ENCODE peak calls at places on chromosomes 16 and 17, in seven cellular contexts. J is testis, F is body of pancreas, N is A549, I is transverse colon, M is right lobe of liver, D is ovary. E is an unnamed sample.
A peak's percentile ranks its signal among the peaks of the same experiment; 100 is the strongest.

GRCh38 chr17:43171761-43172487 is 910 bp downstream of the NBR1 start:
- DNase-seq in J (peak; percentile 57), F (peak; percentile 23), N (peak; percentile 61), I (peak; percentile 49), M (no peak), D (peak; percentile 68), E (no peak)

GRCh38 chr17:8459109-8459508 is 23.4 kb downstream of the NDEL1 start:
- DNase-seq in J (no peak), F (no peak), N (no peak), I (no peak), M (no peak), D (no peak), E (no peak)

GRCh38 chr16:349211-349610 is 3.3 kb downstream of the AXIN1 start:
- DNase-seq in J (no peak), F (no peak), N (no peak), I (no peak), M (no peak), D (no peak), E (no peak)

GRCh38 chr17:40038882-40039513 is 15.2 kb downstream of the MED24 start:
- DNase-seq in J (peak; percentile 73), F (peak; percentile 73), N (peak; percentile 56), I (peak; percentile 68), M (peak; percentile 59), D (peak; percentile 88), E (peak; percentile 63)

GRCh38 chr16:84789431-84789830 is 30.4 kb upstream of the CRISPLD2 start:
- DNase-seq in J (no peak), F (no peak), N (no peak), I (no peak), M (peak; percentile 37), D (no peak), E (no peak)

GRCh38 chr16:973366-973765 is 2.6 kb upstream of the LMF1 start:
- DNase-seq in J (no peak), F (no peak), N (no peak), I (no peak), M (no peak), D (no peak), E (no peak)

GRCh38 chr16:79672524-79672923 is 72.0 kb upstream of the MAF start:
- DNase-seq in J (no peak), F (no peak), N (no peak), I (no peak), M (no peak), D (no peak), E (no peak)

GRCh38 chr17:18859256-18859655 is 1.3 kb downstream of the PRPSAP2 start:
- DNase-seq in J (no peak), F (no peak), N (no peak), I (no peak), M (no peak), D (no peak), E (no peak)

GRCh38 chr16:4386951-4387565 is 15.4 kb downstream of the VASN start:
- DNase-seq in J (no peak), F (no peak), N (no peak), I (no peak), M (no peak), D (no peak), E (no peak)

GRCh38 chr17:80356231-80356856 is 58.6 kb upstream of the ENDOV start:
- DNase-seq in J (no peak), F (no peak), N (no peak), I (no peak), M (no peak), D (no peak), E (no peak)

GRCh38 chr17:55303701-55304145 is 39.0 kb downstream of the HLF start:
- DNase-seq in J (no peak), F (no peak), N (no peak), I (no peak), M (no peak), D (no peak), E (no peak)

GRCh38 chr17:4555863-4556646 is 871 bp upstream of the MYBBP1A start:
- DNase-seq in J (no peak), F (no peak), N (no peak), I (no peak), M (no peak), D (peak; percentile 21), E (no peak)

GRCh38 chr17:75878174-75878998 is at the start of gene TRIM47:
- DNase-seq in J (peak; percentile 74), F (peak; percentile 56), N (peak; percentile 75), I (peak; percentile 78), M (peak; percentile 79), D (peak; percentile 79), E (peak; percentile 68)

DNA sequence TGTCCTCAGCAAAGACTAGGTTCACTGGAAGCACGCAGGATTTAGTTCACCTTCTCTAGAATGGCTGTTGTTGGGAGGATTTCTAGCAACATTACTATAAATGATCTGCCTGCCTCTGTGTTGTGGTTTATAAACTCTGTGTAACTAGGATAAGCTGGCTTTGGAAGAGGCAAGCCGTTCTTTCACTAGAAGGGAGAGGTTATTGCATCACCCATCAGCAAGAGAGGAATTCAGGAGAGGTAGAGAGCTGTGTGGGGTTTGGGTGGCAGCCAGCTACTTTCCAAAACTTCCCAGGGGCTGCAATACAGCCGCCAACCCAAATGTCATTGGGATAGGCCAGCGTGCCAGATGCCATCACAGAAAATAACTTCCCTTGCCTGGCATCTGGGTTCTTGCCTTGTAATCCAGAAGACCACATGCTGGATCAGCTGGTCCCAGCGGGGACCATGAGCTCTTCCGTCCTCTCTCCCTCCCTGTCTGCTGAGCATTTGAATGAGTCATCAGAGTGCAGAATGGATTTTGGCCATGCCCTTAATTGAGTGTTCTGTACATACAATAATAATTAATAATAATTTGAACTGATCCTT is 95.7 kb upstream of the RBFOX1 start:
- DNase-seq in J (no peak), F (no peak), N (no peak), I (no peak), M (no peak), D (no peak), E (no peak)
- TF ChIP-seq CTCF in J (no peak), F (no peak), N (no peak), I (no peak), M (no peak), D (no peak), E (no peak)

GRCh38 chr16:29644973-29645698 is 17.9 kb upstream of the SPN start:
- DNase-seq in J (no peak), F (no peak), N (no peak), I (no peak), M (no peak), D (no peak), E (no peak)
- TF ChIP-seq POLR2A in J (no peak), F (no peak), N (no peak), I (no peak), M (no peak), D (no peak), E (no peak)

GRCh38 chr17:17732444-17732843 is 51.2 kb downstream of the RAI1 start:
- DNase-seq in J (no peak), F (no peak), N (no peak), I (no peak), M (no peak), D (no peak), E (no peak)
- TF ChIP-seq CTCF in J (no peak), F (no peak), N (no peak), I (no peak), M (no peak), D (no peak), E (no peak)

GRCh38 chr16:57062329-57062728 is 30.1 kb upstream of the CPNE2 start:
- DNase-seq in J (no peak), F (no peak), N (no peak), I (no peak), M (peak; percentile 62), D (no peak), E (no peak)
- TF ChIP-seq POLR2A in J (no peak), F (no peak), N (no peak), I (no peak), M (no peak), D (no peak), E (no peak)

GRCh38 chr16:68737730-68738590 is 868 bp downstream of the CDH1 start:
- DNase-seq in J (peak; percentile 17), F (peak; percentile 85), N (peak; percentile 73), I (peak; percentile 86), M (peak; percentile 90), D (peak; percentile 19), E (peak; percentile 87)

GRCh38 chr16:68737046-68737729 is at the start of gene CDH1:
- DNase-seq in J (peak; percentile 73), F (peak; percentile 97), N (no peak), I (peak; percentile 95), M (peak; percentile 88), D (peak; percentile 20), E (peak; percentile 97)

GRCh38 chr16:68733570-68733969 is 3.5 kb upstream of the CDH1 start:
- DNase-seq in J (no peak), F (no peak), N (no peak), I (no peak), M (no peak), D (no peak), E (no peak)

GRCh38 chr16:68734782-68735181 is 2.3 kb upstream of the CDH1 start:
- DNase-seq in J (no peak), F (no peak), N (no peak), I (no peak), M (no peak), D (no peak), E (no peak)

GRCh38 chr16:68736561-68736960 is 531 bp upstream of the CDH1 start:
- DNase-seq in J (no peak), F (peak; percentile 16), N (no peak), I (no peak), M (no peak), D (no peak), E (no peak)
- TF ChIP-seq CTCF in J (no peak), F (no peak), N (no peak), I (no peak), M (no peak), D (no peak), E (no peak)

GRCh38 chr16:70250748-70251650 is 741 bp downstream of the EXOSC6 start:
- DNase-seq in J (peak; percentile 63), F (peak; percentile 33), N (peak; percentile 50), I (peak; percentile 51), M (peak; percentile 82), D (no peak), E (peak; percentile 52)
- TF ChIP-seq POLR2A in J (no peak), F (no peak), N (no peak), I (no peak), M (no peak), D (no peak), E (no peak)

GRCh38 chr17:41966453-41967140 is at the start of gene CNP:
- DNase-seq in J (peak; percentile 94), F (peak; percentile 93), N (peak; percentile 95), I (peak; percentile 94), M (peak; percentile 94), D (peak; percentile 90), E (peak; percentile 94)
- TF ChIP-seq CTCF in J (no peak), F (no peak), N (no peak), I (no peak), M (no peak), D (no peak), E (no peak)